ENCODE peak calls at places on chromosomes 7 and 10, in eight cellular contexts. P, E, L, Z, I, O, T and R are unnamed samples.

GRCh38 chr7:116577320-116577871 is 52.6 kb downstream of the CAV1 start:
- DNase-seq in P (no peak), I (no peak), O (no peak), L (no peak), Z (no peak), E (no peak), T (no peak), R (no peak)

GRCh38 chr10:92267343-92267742 is 23.5 kb downstream of the CPEB3 start:
- DNase-seq in L (no peak), I (no peak), O (no peak), E (no peak), T (no peak), P (no peak), Z (no peak), R (no peak)

GRCh38 chr10:12154516-12154915 is 25.0 kb downstream of the SEC61A2 start:
- DNase-seq in P (no peak), O (no peak), Z (no peak), I (no peak), L (no peak), T (no peak), E (no peak), R (no peak)

GRCh38 chr7:124032369-124033092 is at the start of gene TMEM229A:
- DNase-seq in Z (peak), E (no peak), I (peak), P (no peak), L (peak), O (peak), T (peak), R (peak)

GRCh38 chr10:85995791-85996190 is 370.8 kb downstream of the GRID1 start:
- DNase-seq in I (no peak), L (peak), P (no peak), T (no peak), O (peak), E (no peak), Z (no peak), R (peak)

GRCh38 chr10:3534433-3534832 is 250.6 kb downstream of the KLF6 start:
- DNase-seq in Z (no peak), L (no peak), P (no peak), T (no peak), I (no peak), E (no peak), O (no peak), R (no peak)

GRCh38 chr10:132709471-132709951 is 76.4 kb downstream of the NKX6-2 start:
- DNase-seq in T (no peak), P (no peak), E (no peak), Z (no peak), I (no peak), O (no peak), L (no peak), R (no peak)

GRCh38 chr10:80529604-80530003 is 8.1 kb upstream of the SH2D4B start:
- DNase-seq in T (no peak), O (no peak), P (no peak), L (no peak), E (no peak), I (no peak), Z (peak), R (peak)

GRCh38 chr10:113301342-113301984 is 251.4 kb upstream of the HABP2 start:
- DNase-seq in L (no peak), Z (no peak), I (no peak), O (no peak), E (no peak), T (no peak), P (no peak), R (no peak)

GRCh38 chr7:156620246-156620775 is 20.3 kb upstream of the RNF32 start:
- DNase-seq in I (no peak), Z (no peak), P (no peak), O (no peak), T (no peak), L (no peak), E (no peak), R (no peak)

GRCh38 chr10:90787906-90788491 is 69.8 kb downstream of the HTR7 start:
- DNase-seq in E (no peak), O (peak), I (peak), P (no peak), Z (no peak), L (peak), T (peak), R (peak)

GRCh38 chr10:122709971-122710370 is 10.3 kb upstream of the C10orf120 start:
- DNase-seq in O (no peak), Z (no peak), L (no peak), P (no peak), T (no peak), E (no peak), I (no peak), R (no peak)

GRCh38 chr10:79413196-79413595 is 32.2 kb downstream of the ZCCHC24 start:
- DNase-seq in I (peak), P (no peak), E (no peak), Z (no peak), L (peak), T (no peak), O (peak), R (no peak)

GRCh38 chr7:114083714-114084113 is 164.9 kb upstream of the PPP1R3A start:
- DNase-seq in T (no peak), O (no peak), P (no peak), L (no peak), E (no peak), Z (no peak), I (no peak), R (peak)

GRCh38 chr10:30348378-30348776 is 701 bp downstream of the MTPAP start:
- DNase-seq in I (no peak), E (no peak), O (no peak), Z (no peak), P (no peak), L (no peak), T (no peak), R (peak)

GRCh38 chr10:102423372-102423968 is 2.8 kb downstream of the FBXL15 start:
- DNase-seq in Z (no peak), E (no peak), O (no peak), L (no peak), P (no peak), T (no peak), I (no peak), R (no peak)

GRCh38 chr10:73076361-73077183 is 20.1 kb downstream of the P4HA1 start:
- DNase-seq in O (peak), E (no peak), Z (no peak), I (no peak), T (no peak), L (no peak), P (peak), R (no peak)

GRCh38 chr7:105849122-105849855 is 27.1 kb downstream of the ATXN7L1 start:
- DNase-seq in T (no peak), Z (peak), L (peak), P (no peak), I (peak), O (peak), E (peak), R (no peak)

GRCh38 chr7:44914992-44915607 is 29.8 kb upstream of the PURB start:
- DNase-seq in T (no peak), L (no peak), Z (peak), I (peak), O (no peak), E (no peak), P (no peak), R (no peak)

GRCh38 chr10:49135575-49136313 is 1.9 kb upstream of the FAM170B start:
- DNase-seq in P (no peak), T (no peak), L (no peak), I (no peak), Z (no peak), O (peak), E (no peak), R (no peak)

GRCh38 chr10:70939397-70939796 is 51.0 kb upstream of the PCBD1 start:
- DNase-seq in E (no peak), L (no peak), Z (no peak), O (no peak), I (no peak), T (no peak), P (no peak), R (no peak)

GRCh38 chr10:113000876-113001598 is 51.0 kb downstream of the TCF7L2 start:
- DNase-seq in Z (no peak), O (no peak), T (no peak), P (no peak), I (no peak), L (no peak), E (no peak), R (peak)

GRCh38 chr10:67666416-67667043 is 29.5 kb downstream of the CTNNA3 start:
- DNase-seq in Z (no peak), I (peak), P (no peak), T (no peak), L (peak), E (no peak), O (peak), R (peak)

GRCh38 chr7:158863611-158864506 is 7.5 kb downstream of the DYNC2I1 start:
- DNase-seq in O (peak), Z (peak), T (peak), P (peak), I (peak), L (peak), E (no peak), R (peak)

GRCh38 chr7:115097175-115097671 is 175.3 kb downstream of the MDFIC start:
- DNase-seq in O (peak), P (peak), Z (no peak), E (no peak), I (peak), T (no peak), L (peak), R (no peak)

GRCh38 chr7:15016726-15017125 is 114.2 kb upstream of the DGKB start:
- DNase-seq in O (peak), T (no peak), E (no peak), Z (no peak), P (no peak), L (no peak), I (no peak), R (no peak)

GRCh38 chr10:72712136-72712535 is 20.2 kb downstream of the MCU start:
- DNase-seq in O (no peak), I (no peak), T (no peak), Z (no peak), P (no peak), L (no peak), E (no peak), R (no peak)

GRCh38 chr7:132771301-132771730 is 195.0 kb upstream of the PLXNA4 start:
- DNase-seq in L (no peak), I (no peak), O (no peak), P (no peak), E (no peak), Z (peak), T (no peak), R (no peak)

GRCh38 chr7:120064565-120064964 is 208.4 kb upstream of the KCND2 start:
- DNase-seq in Z (no peak), P (peak), O (peak), T (no peak), I (no peak), L (no peak), E (no peak), R (no peak)

GRCh38 chr10:18689498-18689897 is 30.3 kb downstream of the ARL5B start:
- DNase-seq in I (no peak), P (no peak), Z (no peak), E (no peak), T (no peak), L (peak), O (peak), R (peak)

GRCh38 chr10:97140887-97141745 is 44.6 kb downstream of the SLIT1 start:
- DNase-seq in P (no peak), Z (no peak), L (peak), T (no peak), I (no peak), E (no peak), O (no peak), R (no peak)

GRCh38 chr10:91977501-91977900 is 53.9 kb downstream of the BTAF1 start:
- DNase-seq in Z (no peak), L (no peak), P (no peak), T (no peak), O (peak), I (no peak), E (no peak), R (no peak)

GRCh38 chr7:129176853-129177369 is 11.5 kb upstream of the SMO start:
- DNase-seq in O (no peak), T (no peak), Z (no peak), I (no peak), L (no peak), E (no peak), P (no peak), R (no peak)

GRCh38 chr7:55509322-55509721 is 63.0 kb downstream of the VOPP1 start:
- DNase-seq in I (no peak), O (peak), L (no peak), T (no peak), Z (no peak), P (no peak), E (no peak), R (no peak)

GRCh38 chr10:114481055-114481454 is 76.8 kb upstream of the AFAP1L2 start:
- DNase-seq in E (no peak), L (no peak), T (no peak), I (no peak), O (no peak), P (no peak), Z (no peak), R (no peak)